ENCODE peak calls at places on chromosomes 16 and 17, in seven cellular contexts. G is GM23338, X is thoracic aorta, K is ovary, F is right lobe of liver, B is heart left ventricle, Y is adrenal gland. L is an unnamed sample.

GRCh38 chr17:80474231-80474932 is 2.0 kb downstream of the NPTX1 start:
- DNase-seq in K (no peak), Y (no peak), X (no peak), G (no peak), B (no peak), F (no peak), L (no peak)

GRCh38 chr16:54846761-54847160 is 83.9 kb upstream of the IRX5 start:
- DNase-seq in K (no peak), Y (no peak), G (no peak), B (no peak), F (no peak), X (no peak), L (no peak)

GRCh38 chr16:995087-995486 is 13.5 kb downstream of the SOX8 start:
- DNase-seq in B (no peak), K (no peak), G (peak; percentile 53), F (no peak), Y (no peak), X (no peak), L (no peak)

GRCh38 chr16:1105888-1106620 is 10.0 kb upstream of the C1QTNF8 start:
- DNase-seq in K (peak; percentile 88), X (no peak), G (peak; percentile 85), Y (peak; percentile 67), F (peak; percentile 76), B (peak; percentile 80), L (peak; percentile 59)

GRCh38 chr16:62760398-62760797 is 724.2 kb upstream of the CDH8 start:
- DNase-seq in X (no peak), K (no peak), F (no peak), Y (no peak), G (no peak), B (no peak), L (no peak)

GRCh38 chr17:49595328-49595727 is 19.7 kb downstream of the NXPH3 start:
- DNase-seq in Y (no peak), X (no peak), K (no peak), B (no peak), F (no peak), G (no peak), L (no peak)

GRCh38 chr17:78484300-78485159 is 92.7 kb downstream of the DNAH17 start:
- DNase-seq in G (peak; percentile 81), Y (no peak), K (no peak), F (no peak), X (no peak), B (no peak), L (peak; percentile 51)

GRCh38 chr16:67198238-67198734 is 645 bp upstream of the ELMO3 start:
- DNase-seq in X (no peak), B (no peak), G (peak; percentile 68), K (peak; percentile 47), F (no peak), Y (peak; percentile 75), L (peak; percentile 78)

GRCh38 chr17:40791808-40792436 is 7.8 kb downstream of the KRT28 start:
- DNase-seq in X (no peak), K (no peak), B (no peak), F (no peak), Y (no peak), G (peak; percentile 60), L (no peak)

GRCh38 chr17:9908649-9909042 is 3.6 kb upstream of the RCVRN start:
- DNase-seq in G (no peak), F (no peak), Y (no peak), X (no peak), B (no peak), K (no peak), L (no peak)

GRCh38 chr16:11080999-11081630 is 136.8 kb downstream of the CLEC16A start:
- DNase-seq in B (no peak), G (no peak), K (no peak), F (no peak), Y (no peak), X (no peak), L (no peak)

GRCh38 chr16:11078812-11079459 is 134.6 kb downstream of the CLEC16A start:
- DNase-seq in G (no peak), K (peak; percentile 65), B (no peak), F (no peak), Y (no peak), X (no peak), L (peak; percentile 56)

GRCh38 chr16:11080327-11080967 is 136.1 kb downstream of the CLEC16A start:
- DNase-seq in G (no peak), F (no peak), Y (no peak), B (no peak), X (no peak), K (no peak), L (no peak)

GRCh38 chr16:11082108-11082859 is 137.9 kb downstream of the CLEC16A start:
- DNase-seq in Y (no peak), X (no peak), F (no peak), K (no peak), B (no peak), G (no peak), L (no peak)

DNA sequence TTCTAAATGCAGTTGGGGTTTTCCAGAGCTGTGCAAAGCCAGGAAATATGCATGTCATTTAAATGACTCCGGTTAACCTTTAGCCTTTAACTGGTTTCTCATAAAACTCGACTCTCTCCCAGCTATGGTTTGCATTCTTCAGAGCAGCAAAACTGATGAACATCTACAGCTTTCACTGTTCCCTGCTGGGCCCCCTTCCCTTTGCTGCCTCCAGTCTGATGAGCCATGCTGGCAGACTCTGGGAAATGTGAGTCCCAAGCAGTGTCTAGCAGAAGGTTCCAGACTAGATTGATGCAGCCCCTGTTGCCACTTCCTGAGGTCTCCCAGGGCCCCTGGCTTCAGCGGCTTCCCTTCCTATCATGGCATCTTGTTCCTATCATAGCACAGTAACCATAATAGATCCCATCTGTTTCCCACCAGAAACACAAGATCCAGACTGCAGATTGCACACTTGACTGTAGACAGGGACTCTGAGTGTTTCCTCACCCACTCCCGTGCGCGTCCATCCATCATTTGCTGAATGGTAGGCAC is 135.4 kb downstream of the CLEC16A start:
- DNase-seq in B (no peak), Y (no peak), K (no peak), X (no peak), F (no peak), G (no peak), L (no peak)
- H3K27ac ChIP-seq in B (no peak overlapping the region), Y (peak overlapping the region; percentile 40), K (no peak overlapping the region), X (no peak overlapping the region), F (no peak overlapping the region), G (no peak overlapping the region), L (peak overlapping the region; percentile 71)

GRCh38 chr16:81778861-81779539 is at the start of gene PLCG2:
- DNase-seq in B (peak; percentile 89), G (peak; percentile 85), F (peak; percentile 90), X (no peak), Y (peak; percentile 48), K (peak; percentile 20), L (peak; percentile 87)

GRCh38 chr16:81780350-81780749 is 1.3 kb downstream of the PLCG2 start:
- DNase-seq in F (no peak), K (no peak), B (no peak), X (no peak), G (no peak), Y (no peak), L (peak; percentile 30)

GRCh38 chr16:81778231-81778630 is 860 bp upstream of the PLCG2 start:
- DNase-seq in G (no peak), K (no peak), B (no peak), X (no peak), Y (no peak), F (no peak), L (no peak)

GRCh38 chr16:81775570-81775969 is 3.5 kb upstream of the PLCG2 start:
- DNase-seq in F (no peak), G (no peak), K (no peak), B (no peak), Y (no peak), X (no peak), L (no peak)

DNA sequence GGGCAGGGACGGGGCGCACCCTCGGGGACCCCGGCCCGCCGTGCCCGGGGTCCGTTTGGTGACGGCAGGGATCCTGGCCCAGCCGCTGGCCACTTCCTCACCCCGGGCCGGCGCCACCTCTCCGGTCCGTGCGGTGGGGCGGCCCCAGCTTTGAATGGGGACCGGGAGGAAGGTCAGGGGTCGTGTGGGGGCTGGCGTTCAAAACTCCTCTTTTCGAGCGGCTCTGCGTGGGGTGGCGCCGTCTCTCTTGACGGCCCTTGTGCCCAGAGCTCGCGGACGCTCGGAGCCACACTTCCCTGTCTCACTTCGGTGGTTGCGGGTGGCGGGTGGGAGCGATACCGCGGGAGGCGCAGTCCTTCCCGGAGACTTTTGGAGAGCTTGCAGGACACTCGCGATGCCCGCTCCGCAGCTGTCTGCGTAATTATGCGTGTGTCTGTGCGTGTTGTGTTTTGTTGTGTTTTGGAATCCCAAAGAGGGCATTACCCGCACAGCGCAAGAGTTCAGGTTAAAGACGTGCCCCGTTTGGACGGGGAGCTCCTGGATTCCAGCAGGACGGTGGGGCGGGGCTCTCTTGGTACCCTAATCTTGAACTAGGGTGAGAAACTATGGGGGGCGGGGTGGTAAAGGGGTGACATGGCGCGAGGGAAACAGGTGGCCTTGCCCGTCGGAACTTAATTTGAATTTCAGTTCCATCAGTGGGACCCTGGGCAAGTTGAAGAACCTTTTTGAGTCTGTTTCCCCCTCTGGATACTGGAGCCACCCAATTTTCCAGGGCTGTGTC is 639 bp downstream of the PLCG2 start:
- DNase-seq in B (peak; percentile 78), Y (peak; percentile 35), G (peak; percentile 68), K (no peak), X (no peak), F (peak; percentile 76), L (peak; percentile 50)
- H3K4me3 ChIP-seq in B (peak overlapping the region; percentile 63), Y (peak overlapping the region; percentile 92), G (peak overlapping the region; percentile 75), K (peak overlapping the region; percentile 43), X (peak overlapping the region; percentile 72), F (peak overlapping the region; percentile 64), L (peak overlapping the region; percentile 70)

GRCh38 chr17:60354223-60354622 is 37.7 kb downstream of the USP32 start:
- DNase-seq in G (no peak), F (no peak), K (no peak), X (no peak), B (no peak), Y (no peak), L (no peak)
- H3K27ac ChIP-seq in G (no peak overlapping the region), F (peak overlapping the region; percentile 52), K (no peak overlapping the region), X (no peak overlapping the region), B (no peak overlapping the region), Y (no peak overlapping the region), L (no peak overlapping the region)

GRCh38 chr16:19138601-19139000 is 24.8 kb downstream of the ITPRIPL2 start:
- DNase-seq in X (no peak), B (peak; percentile 73), Y (peak; percentile 71), K (peak; percentile 52), G (peak; percentile 22), F (peak; percentile 59), L (peak; percentile 69)

GRCh38 chr16:19136549-19137196 is 22.9 kb downstream of the ITPRIPL2 start:
- DNase-seq in B (no peak), F (no peak), Y (peak; percentile 67), X (no peak), K (no peak), G (no peak), L (peak; percentile 36)

GRCh38 chr16:19137621-19138128 is 23.9 kb downstream of the ITPRIPL2 start:
- DNase-seq in K (no peak), Y (no peak), F (no peak), X (no peak), G (no peak), B (no peak), L (no peak)

GRCh38 chr16:19135896-19136438 is 22.2 kb downstream of the ITPRIPL2 start:
- DNase-seq in F (no peak), Y (no peak), B (no peak), X (no peak), K (no peak), G (no peak), L (peak; percentile 85)

DNA sequence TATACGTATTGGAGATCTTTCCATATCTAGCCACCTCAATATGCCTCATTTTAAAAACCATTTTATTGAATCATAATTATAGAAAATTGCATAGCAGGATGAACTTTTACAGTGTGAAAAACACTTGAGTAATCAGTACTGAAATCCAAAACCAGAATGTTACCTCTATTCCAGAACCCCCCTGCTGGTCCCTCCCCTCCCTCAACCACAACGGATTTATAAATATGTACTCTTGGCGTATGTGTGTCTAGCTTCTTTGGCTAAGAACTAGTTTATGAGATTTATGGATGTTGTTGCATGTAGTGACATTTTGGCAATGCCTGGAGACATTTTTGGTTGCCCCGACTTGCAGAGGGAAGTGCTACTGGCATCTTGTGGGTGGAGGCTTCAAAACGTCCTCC is 23.4 kb downstream of the ITPRIPL2 start:
- DNase-seq in X (no peak), B (no peak), Y (no peak), G (no peak), K (no peak), F (no peak), L (no peak)
- H3K4me3 ChIP-seq in X (no peak overlapping the region), B (no peak overlapping the region), Y (no peak overlapping the region), G (no peak overlapping the region), K (no peak overlapping the region), F (no peak overlapping the region), L (no peak overlapping the region)